ENCODE peak calls at places on chromosomes 3 and 15, in six cellular contexts. One of them, this sample, is unnamed.

GRCh38 chr15:68113273-68113672 is 59.2 kb downstream of the PIAS1 start:
- DNase-seq in HCT116: no peak
- DNase-seq in A549: no peak
- DNase-seq in Peyer's patch: no peak
- DNase-seq in heart left ventricle: no peak
- DNase-seq in esophagus squamous epithelium: no peak
- DNase-seq in this sample: no peak

GRCh38 chr3:45241206-45241605 is 15.1 kb upstream of the TMEM158 start:
- DNase-seq in A549: no peak
- DNase-seq in esophagus squamous epithelium: no peak
- DNase-seq in Peyer's patch: no peak
- DNase-seq in HCT116: no peak
- DNase-seq in heart left ventricle: no peak
- DNase-seq in this sample: no peak

GRCh38 chr15:60526127-60526616 is 47.2 kb upstream of the ICE2 start:
- DNase-seq in heart left ventricle: no peak
- DNase-seq in Peyer's patch: no peak
- DNase-seq in esophagus squamous epithelium: no peak
- DNase-seq in A549: no peak
- DNase-seq in HCT116: no peak
- DNase-seq in this sample: no peak

GRCh38 chr15:64619880-64620839 is 155.2 kb downstream of the RBPMS2 start:
- DNase-seq in heart left ventricle: no peak
- DNase-seq in A549: no peak
- DNase-seq in HCT116: no peak
- DNase-seq in esophagus squamous epithelium: no peak
- DNase-seq in Peyer's patch: no peak
- DNase-seq in this sample: no peak

GRCh38 chr3:23735062-23735461 is 70.7 kb upstream of the UBE2E1 start:
- DNase-seq in esophagus squamous epithelium: no peak
- DNase-seq in Peyer's patch: no peak
- DNase-seq in HCT116: no peak
- DNase-seq in A549: no peak
- DNase-seq in heart left ventricle: no peak
- DNase-seq in this sample: no peak

GRCh38 chr15:85997618-85998017 is 82.1 kb upstream of the AGBL1 start:
- DNase-seq in HCT116: no peak
- DNase-seq in Peyer's patch: no peak
- DNase-seq in A549: no peak
- DNase-seq in esophagus squamous epithelium: no peak
- DNase-seq in heart left ventricle: no peak
- DNase-seq in this sample: no peak

GRCh38 chr15:59685737-59686297 is 3.3 kb downstream of the BNIP2 start:
- DNase-seq in A549: no peak
- DNase-seq in heart left ventricle: no peak
- DNase-seq in HCT116: no peak
- DNase-seq in esophagus squamous epithelium: no peak
- DNase-seq in Peyer's patch: no peak
- DNase-seq in this sample: no peak

GRCh38 chr3:175726228-175726627 is 867.1 kb downstream of the NAALADL2 start:
- DNase-seq in heart left ventricle: no peak
- DNase-seq in HCT116: no peak
- DNase-seq in Peyer's patch: no peak
- DNase-seq in A549: no peak
- DNase-seq in esophagus squamous epithelium: no peak
- DNase-seq in this sample: no peak

GRCh38 chr3:56915969-56916586 is 114.3 kb upstream of the ARHGEF3 start:
- DNase-seq in esophagus squamous epithelium: no peak
- DNase-seq in heart left ventricle: peak; percentile 36
- DNase-seq in A549: no peak
- DNase-seq in HCT116: no peak
- DNase-seq in Peyer's patch: no peak
- DNase-seq in this sample: no peak

GRCh38 chr3:5494913-5495519 is 307.5 kb downstream of the EDEM1 start:
- DNase-seq in Peyer's patch: no peak
- DNase-seq in esophagus squamous epithelium: no peak
- DNase-seq in A549: no peak
- DNase-seq in HCT116: no peak
- DNase-seq in heart left ventricle: no peak
- DNase-seq in this sample: no peak

GRCh38 chr3:133851931-133852330 is 43.8 kb downstream of the RAB6B start:
- DNase-seq in esophagus squamous epithelium: no peak
- DNase-seq in HCT116: no peak
- DNase-seq in Peyer's patch: no peak
- DNase-seq in heart left ventricle: no peak
- DNase-seq in A549: no peak
- DNase-seq in this sample: no peak
- H3K4me1 ChIP-seq in esophagus squamous epithelium: no peaks in the 10 kb centered on the region
- H3K4me1 ChIP-seq in HCT116: no peaks in the 10 kb centered on the region
- H3K4me1 ChIP-seq in Peyer's patch: no peaks in the 10 kb centered on the region
- H3K4me1 ChIP-seq in heart left ventricle: peaks cover 21% of the 10 kb centered on the region
- H3K4me1 ChIP-seq in A549: no peaks in the 10 kb centered on the region
- H3K4me1 ChIP-seq in this sample: no peaks in the 10 kb centered on the region

GRCh38 chr15:101267320-101268104 is 9.8 kb downstream of the SELENOS start:
- DNase-seq in heart left ventricle: no peak
- DNase-seq in Peyer's patch: no peak
- DNase-seq in HCT116: no peak
- DNase-seq in A549: no peak
- DNase-seq in esophagus squamous epithelium: no peak
- DNase-seq in this sample: no peak
- TF ChIP-seq POLR2A in heart left ventricle: no peak
- TF ChIP-seq POLR2A in Peyer's patch: peak; percentile 8
- TF ChIP-seq POLR2A in HCT116: no peak
- TF ChIP-seq POLR2A in A549: no peak
- TF ChIP-seq POLR2A in esophagus squamous epithelium: no peak
- TF ChIP-seq POLR2A in this sample: no peak

GRCh38 chr15:56917652-56918045 is 795 bp upstream of the TCF12 start:
- DNase-seq in heart left ventricle: peak; percentile 23
- DNase-seq in Peyer's patch: no peak
- DNase-seq in HCT116: no peak
- DNase-seq in esophagus squamous epithelium: no peak
- DNase-seq in A549: peak; percentile 50
- DNase-seq in this sample: no peak

GRCh38 chr15:56918907-56919707 is 663 bp downstream of the TCF12 start:
- DNase-seq in Peyer's patch: peak; percentile 75
- DNase-seq in esophagus squamous epithelium: no peak
- DNase-seq in HCT116: no peak
- DNase-seq in A549: peak; percentile 59
- DNase-seq in heart left ventricle: peak; percentile 62
- DNase-seq in this sample: no peak

GRCh38 chr15:56916825-56917477 is 1.5 kb upstream of the TCF12 start:
- DNase-seq in heart left ventricle: no peak
- DNase-seq in A549: no peak
- DNase-seq in HCT116: no peak
- DNase-seq in esophagus squamous epithelium: no peak
- DNase-seq in Peyer's patch: no peak
- DNase-seq in this sample: no peak

GRCh38 chr15:56918046-56918906 is at the start of gene TCF12:
- DNase-seq in HCT116: peak; percentile 86
- DNase-seq in Peyer's patch: peak; percentile 95
- DNase-seq in esophagus squamous epithelium: peak; percentile 67
- DNase-seq in heart left ventricle: peak; percentile 97
- DNase-seq in A549: peak; percentile 91
- DNase-seq in this sample: no peak

GRCh38 chr15:56919708-56920637 is 1.5 kb downstream of the TCF12 start:
- DNase-seq in esophagus squamous epithelium: no peak
- DNase-seq in A549: peak; percentile 47
- DNase-seq in Peyer's patch: no peak
- DNase-seq in HCT116: no peak
- DNase-seq in heart left ventricle: peak; percentile 33
- DNase-seq in this sample: no peak
- H3K4me1 ChIP-seq in esophagus squamous epithelium: peaks cover 66% of the 10 kb centered on the region
- H3K4me1 ChIP-seq in A549: peaks cover 55% of the 10 kb centered on the region
- H3K4me1 ChIP-seq in Peyer's patch: no peaks in the 10 kb centered on the region
- H3K4me1 ChIP-seq in HCT116: peaks cover 8% of the 10 kb centered on the region
- H3K4me1 ChIP-seq in heart left ventricle: peaks cover 57% of the 10 kb centered on the region
- H3K4me1 ChIP-seq in this sample: peaks cover 70% of the 10 kb centered on the region

GRCh38 chr3:195260286-195260905 is 10.6 kb downstream of the XXYLT1 start:
- DNase-seq in esophagus squamous epithelium: no peak
- DNase-seq in A549: no peak
- DNase-seq in Peyer's patch: no peak
- DNase-seq in heart left ventricle: peak; percentile 46
- DNase-seq in HCT116: no peak
- DNase-seq in this sample: peak; percentile 93

GRCh38 chr3:195258449-195259145 is 12.4 kb downstream of the XXYLT1 start:
- DNase-seq in heart left ventricle: no peak
- DNase-seq in A549: no peak
- DNase-seq in esophagus squamous epithelium: no peak
- DNase-seq in Peyer's patch: no peak
- DNase-seq in HCT116: no peak
- DNase-seq in this sample: peak; percentile 86

GRCh38 chr3:195257454-195258448 is 13.2 kb downstream of the XXYLT1 start:
- DNase-seq in Peyer's patch: no peak
- DNase-seq in heart left ventricle: no peak
- DNase-seq in A549: no peak
- DNase-seq in HCT116: no peak
- DNase-seq in esophagus squamous epithelium: no peak
- DNase-seq in this sample: no peak

GRCh38 chr3:195259146-195259563 is 11.8 kb downstream of the XXYLT1 start:
- DNase-seq in HCT116: no peak
- DNase-seq in Peyer's patch: no peak
- DNase-seq in esophagus squamous epithelium: no peak
- DNase-seq in A549: peak; percentile 9
- DNase-seq in heart left ventricle: no peak
- DNase-seq in this sample: no peak

GRCh38 chr3:195259564-195260285 is 11.2 kb downstream of the XXYLT1 start:
- DNase-seq in HCT116: peak; percentile 63
- DNase-seq in esophagus squamous epithelium: peak; percentile 77
- DNase-seq in A549: peak; percentile 72
- DNase-seq in heart left ventricle: peak; percentile 91
- DNase-seq in Peyer's patch: peak; percentile 90
- DNase-seq in this sample: peak; percentile 94
- TF ChIP-seq POLR2A in HCT116: no peak
- TF ChIP-seq POLR2A in esophagus squamous epithelium: no peak
- TF ChIP-seq POLR2A in A549: no peak
- TF ChIP-seq POLR2A in heart left ventricle: peak; percentile 55
- TF ChIP-seq POLR2A in Peyer's patch: peak; percentile 31
- TF ChIP-seq POLR2A in this sample: peak; percentile 78

GRCh38 chr3:50169232-50169631 is 14.1 kb downstream of the SEMA3F start:
- DNase-seq in heart left ventricle: no peak
- DNase-seq in esophagus squamous epithelium: no peak
- DNase-seq in A549: no peak
- DNase-seq in Peyer's patch: no peak
- DNase-seq in HCT116: no peak
- DNase-seq in this sample: no peak
- H3K4me1 ChIP-seq in heart left ventricle: peaks cover 80% of the 10 kb centered on the region
- H3K4me1 ChIP-seq in esophagus squamous epithelium: peaks cover 100% of the 10 kb centered on the region
- H3K4me1 ChIP-seq in A549: peaks cover 83% of the 10 kb centered on the region
- H3K4me1 ChIP-seq in Peyer's patch: no peaks in the 10 kb centered on the region
- H3K4me1 ChIP-seq in HCT116: peaks cover 2% of the 10 kb centered on the region
- H3K4me1 ChIP-seq in this sample: peaks cover 86% of the 10 kb centered on the region

GRCh38 chr15:72850833-72851232 is 67.3 kb upstream of the ADPGK start:
- DNase-seq in Peyer's patch: no peak
- DNase-seq in HCT116: no peak
- DNase-seq in esophagus squamous epithelium: no peak
- DNase-seq in A549: no peak
- DNase-seq in heart left ventricle: no peak
- DNase-seq in this sample: no peak

GRCh38 chr15:72847806-72848205 is 64.2 kb upstream of the ADPGK start:
- DNase-seq in heart left ventricle: no peak
- DNase-seq in esophagus squamous epithelium: no peak
- DNase-seq in A549: no peak
- DNase-seq in HCT116: no peak
- DNase-seq in Peyer's patch: no peak
- DNase-seq in this sample: no peak

GRCh38 chr15:72855791-72856190 is 72.2 kb upstream of the ADPGK start:
- DNase-seq in Peyer's patch: no peak
- DNase-seq in heart left ventricle: no peak
- DNase-seq in esophagus squamous epithelium: no peak
- DNase-seq in A549: no peak
- DNase-seq in HCT116: no peak
- DNase-seq in this sample: peak; percentile 40

GRCh38 chr15:72852268-72852667 is 68.7 kb upstream of the ADPGK start:
- DNase-seq in heart left ventricle: peak; percentile 28
- DNase-seq in HCT116: no peak
- DNase-seq in esophagus squamous epithelium: no peak
- DNase-seq in Peyer's patch: no peak
- DNase-seq in A549: no peak
- DNase-seq in this sample: no peak

GRCh38 chr15:72851586-72851985 is 68.0 kb upstream of the ADPGK start:
- DNase-seq in heart left ventricle: no peak
- DNase-seq in A549: no peak
- DNase-seq in esophagus squamous epithelium: no peak
- DNase-seq in Peyer's patch: no peak
- DNase-seq in HCT116: no peak
- DNase-seq in this sample: no peak
- TF ChIP-seq POLR2A in heart left ventricle: no peak
- TF ChIP-seq POLR2A in A549: no peak
- TF ChIP-seq POLR2A in esophagus squamous epithelium: no peak
- TF ChIP-seq POLR2A in Peyer's patch: no peak
- TF ChIP-seq POLR2A in HCT116: no peak
- TF ChIP-seq POLR2A in this sample: no peak

DNA sequence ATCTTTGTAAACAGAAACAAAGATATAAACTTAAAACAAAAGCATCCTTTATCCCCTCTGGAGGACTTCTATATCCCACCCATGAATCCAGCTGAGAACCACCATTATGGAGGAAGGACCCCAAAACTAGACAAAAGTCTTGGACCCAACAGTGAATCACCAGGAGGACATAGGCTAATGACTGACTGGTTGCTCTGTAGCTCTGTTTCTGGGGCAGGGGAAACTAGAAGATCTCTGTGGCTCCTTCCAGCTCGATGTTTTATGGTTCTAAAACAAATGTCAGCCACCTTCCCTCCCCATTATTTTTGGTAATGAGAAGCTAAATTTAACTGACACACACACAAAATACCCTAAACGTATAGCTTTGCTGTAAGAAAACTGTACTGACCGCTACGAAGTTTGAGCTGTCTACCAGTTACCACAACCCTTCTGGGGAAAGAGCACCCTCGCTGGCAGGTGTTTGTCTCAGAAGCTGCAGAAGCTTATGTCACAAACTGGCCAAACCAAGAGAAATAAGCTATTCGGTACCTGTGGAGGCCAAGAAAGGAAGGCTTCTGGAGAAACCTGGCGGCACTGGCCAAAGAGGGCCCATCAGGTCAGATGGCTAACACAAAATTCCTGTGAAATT is 36.4 kb downstream of the MB21D2 start:
- DNase-seq in HCT116: no peak
- DNase-seq in esophagus squamous epithelium: no peak
- DNase-seq in Peyer's patch: no peak
- DNase-seq in A549: no peak
- DNase-seq in heart left ventricle: no peak
- DNase-seq in this sample: no peak
- H3K4me1 ChIP-seq in HCT116: peaks cover 36% of the 10 kb centered on the region
- H3K4me1 ChIP-seq in esophagus squamous epithelium: peaks cover 8% of the 10 kb centered on the region
- H3K4me1 ChIP-seq in Peyer's patch: no peaks in the 10 kb centered on the region
- H3K4me1 ChIP-seq in A549: peaks cover 44% of the 10 kb centered on the region
- H3K4me1 ChIP-seq in heart left ventricle: peaks cover 5% of the 10 kb centered on the region
- H3K4me1 ChIP-seq in this sample: peaks cover 14% of the 10 kb centered on the region

This sample was measured in vagina.